ENCODE peak calls at places on chromosomes 13 and 19, in nine cellular contexts. R is germinal center; E is stimulated activated CD8-positive, alpha-beta memory T cell treated with anti-CD3 and anti-CD28 coated beads, Interleukin-15, amount 100 ng/mL, for 24 hours; V is activated CD4-positive, alpha-beta T cell treated with anti-CD3 and anti-CD28 coated beads for 1 hour; I is stimulated activated CD4-positive, alpha-beta T cell treated with anti-CD3 and anti-CD28 coated beads, Interleukin-12 subunit alpha, Interleukin-12 subunit beta, amount 100 ng/mL, for 24 hours; F is stimulated activated naive CD4-positive, alpha-beta T cell treated with Interleukin-2 at 50 U/mL for 16 hours; U is kidney; L is omental fat pad; S is activated T-cell treated with anti-CD3 and anti-CD28 coated beads, Interleukin-2, amount 50 U/mL, for 48 hours. K is an unnamed sample.

GRCh38 chr19:33292595-33293254 is 9.6 kb downstream of the CEBPA start:
- DNase-seq in I (no peak), R (no peak), F (no peak), S (no peak), L (no peak), E (no peak), V (no peak), U (peak; percentile 64), K (no peak)

GRCh38 chr13:73074101-73074500 is 15.3 kb downstream of the KLF5 start:
- DNase-seq in E (no peak), I (no peak), L (no peak), U (no peak), S (no peak), F (no peak), R (no peak), V (no peak), K (no peak)

GRCh38 chr19:2478756-2479555 is 3.0 kb downstream of the GADD45B start:
- DNase-seq in I (peak; percentile 65), L (peak; percentile 63), F (peak; percentile 64), E (peak; percentile 39), U (peak; percentile 95), V (peak; percentile 53), R (peak; percentile 66), S (peak; percentile 68), K (peak; percentile 82)

GRCh38 chr13:109789262-109789661 is 2.9 kb upstream of the IRS2 start:
- DNase-seq in F (no peak), R (no peak), L (no peak), U (no peak), I (no peak), S (no peak), V (no peak), E (no peak), K (no peak)

GRCh38 chr13:79398169-79398568 is 7.9 kb downstream of the RBM26 start:
- DNase-seq in S (no peak), I (no peak), R (no peak), V (no peak), L (no peak), U (no peak), F (no peak), E (no peak), K (no peak)

GRCh38 chr19:5040544-5041167 is 71.7 kb downstream of the KDM4B start:
- DNase-seq in E (no peak), F (no peak), L (no peak), V (no peak), S (no peak), R (no peak), U (no peak), I (no peak), K (no peak)

GRCh38 chr13:24165746-24166145 is 5.2 kb downstream of the SPATA13 start:
- DNase-seq in L (no peak), S (no peak), R (no peak), E (no peak), U (no peak), I (no peak), V (no peak), F (no peak), K (no peak)

GRCh38 chr13:75480691-75481175 is 1.2 kb downstream of the TBC1D4 start:
- DNase-seq in I (peak; percentile 25), R (peak; percentile 38), F (no peak), E (no peak), V (no peak), U (peak; percentile 89), S (peak; percentile 48), L (no peak), K (peak; percentile 38)

GRCh38 chr13:101706651-101707050 is 254.2 kb downstream of the ITGBL1 start:
- DNase-seq in I (no peak), F (no peak), E (no peak), V (no peak), U (no peak), L (no peak), S (no peak), R (no peak), K (no peak)

GRCh38 chr19:39765091-39766076 is 13.3 kb upstream of the LEUTX start:
- DNase-seq in R (peak; percentile 18), V (no peak), S (peak; percentile 58), L (peak; percentile 42), E (no peak), I (peak; percentile 38), F (peak; percentile 5), U (no peak), K (peak; percentile 54)

GRCh38 chr13:76976488-76976887 is 15.4 kb upstream of the CLN5 start:
- DNase-seq in I (no peak), F (no peak), L (no peak), S (no peak), V (no peak), U (no peak), R (no peak), E (no peak), K (no peak)

GRCh38 chr19:47215581-47215980 is 15.4 kb downstream of the BBC3 start:
- DNase-seq in F (no peak), V (no peak), I (no peak), U (no peak), R (no peak), E (no peak), L (no peak), S (no peak), K (no peak)

GRCh38 chr13:58687130-58687529 is 1055.6 kb downstream of the PCDH17 start:
- DNase-seq in L (no peak), V (no peak), R (no peak), U (no peak), E (no peak), I (no peak), F (no peak), S (no peak), K (no peak)

GRCh38 chr13:19845758-19846157 is 17.7 kb downstream of the ZMYM5 start:
- DNase-seq in U (no peak), L (no peak), I (no peak), R (no peak), E (no peak), S (no peak), V (no peak), F (no peak), K (peak; percentile 10)

GRCh38 chr13:112457081-112457480 is 80.9 kb downstream of the SPACA7 start:
- DNase-seq in F (no peak), E (no peak), S (no peak), I (no peak), R (no peak), U (no peak), V (no peak), L (no peak), K (no peak)

GRCh38 chr19:58252102-58252685 is 23.5 kb downstream of the ZNF544 start:
- DNase-seq in F (no peak), U (no peak), V (no peak), E (no peak), S (no peak), R (no peak), I (no peak), L (no peak), K (no peak)

GRCh38 chr19:3684817-3685410 is 15.4 kb downstream of the PIP5K1C start:
- DNase-seq in I (no peak), L (no peak), R (no peak), U (no peak), V (no peak), F (no peak), S (no peak), E (no peak), K (no peak)

GRCh38 chr19:13505164-13505695 is 1.0 kb downstream of the CACNA1A start:
- DNase-seq in I (no peak), V (no peak), R (no peak), E (no peak), L (no peak), F (no peak), S (no peak), U (no peak), K (no peak)

GRCh38 chr13:113464476-113464875 is 11.2 kb upstream of the ADPRHL1 start:
- DNase-seq in I (no peak), S (no peak), F (no peak), L (no peak), R (no peak), V (no peak), U (no peak), E (no peak), K (no peak)

GRCh38 chr13:100546713-100547405 is 41.7 kb downstream of the GGACT start:
- DNase-seq in V (no peak), E (no peak), L (no peak), S (no peak), U (no peak), F (no peak), I (no peak), R (no peak), K (no peak)

GRCh38 chr19:35236638-35237400 is 8.3 kb upstream of the FAM187B start:
- DNase-seq in L (no peak), R (no peak), E (no peak), F (no peak), V (no peak), S (peak; percentile 34), U (no peak), I (no peak), K (peak; percentile 8)

GRCh38 chr19:10535613-10536012 is 8.1 kb upstream of the ATG4D start:
- DNase-seq in E (no peak), R (no peak), L (no peak), I (no peak), F (no peak), U (no peak), V (no peak), S (no peak), K (no peak)

GRCh38 chr19:51422053-51422448 is 4.6 kb upstream of the SIGLEC10 start:
- DNase-seq in U (peak; percentile 91), R (peak; percentile 87), S (peak; percentile 96), V (peak; percentile 66), E (peak; percentile 98), L (peak; percentile 92), F (peak; percentile 61), I (peak; percentile 91), K (peak; percentile 98)

GRCh38 chr13:112881656-112882554 is 87.1 kb upstream of the MCF2L start:
- DNase-seq in U (peak; percentile 54), F (no peak), V (no peak), R (no peak), S (no peak), I (no peak), E (no peak), L (no peak), K (no peak)

GRCh38 chr19:57244513-57244912 is 4.1 kb downstream of the ZNF805 start:
- DNase-seq in S (no peak), R (no peak), U (no peak), V (no peak), F (no peak), E (no peak), I (no peak), L (no peak), K (no peak)

GRCh38 chr19:4744451-4745170 is 21.0 kb upstream of the DPP9 start:
- DNase-seq in U (no peak), R (no peak), F (no peak), I (no peak), V (no peak), S (no peak), L (no peak), E (no peak), K (no peak)

GRCh38 chr19:38736413-38737280 is 7.6 kb downstream of the CAPN12 start:
- DNase-seq in L (no peak), U (peak; percentile 95), S (peak; percentile 71), E (no peak), V (peak; percentile 48), I (peak; percentile 58), F (peak; percentile 54), R (peak; percentile 83), K (peak; percentile 82)

K was measured in stimulated activated naive CD8-positive, alpha-beta T cell treated with anti-CD3 and anti-CD28 coated beads, Interleukin-15, Interleukin-2, amounts not matched to agents 100 U/mL and 50 U/mL, for 24 hours.